ENCODE peak calls at places on chromosomes 13 and 19, in six cellular contexts. One of them, this sample, is unnamed.

GRCh38 chr13:50320297-50320862 is 305.1 kb downstream of the KCNRG start:
- DNase-seq in SK-N-SH: no peak
- DNase-seq in PC-3: peak
- DNase-seq in OCI-LY7: no peak
- DNase-seq in HCT116: peak
- DNase-seq in neural progenitor cell: no peak
- DNase-seq in this sample: peak

GRCh38 chr19:35717665-35718344 is at the start of gene KMT2B:
- DNase-seq in SK-N-SH: peak
- DNase-seq in neural progenitor cell: peak
- DNase-seq in HCT116: no peak
- DNase-seq in OCI-LY7: no peak
- DNase-seq in PC-3: peak
- DNase-seq in this sample: peak

GRCh38 chr19:37413243-37414084 is 42.6 kb downstream of the ZNF527 start:
- DNase-seq in HCT116: no peak
- DNase-seq in SK-N-SH: no peak
- DNase-seq in PC-3: no peak
- DNase-seq in OCI-LY7: no peak
- DNase-seq in neural progenitor cell: no peak
- DNase-seq in this sample: no peak

GRCh38 chr19:46603195-46603637 is 2.1 kb downstream of the CALM3 start:
- DNase-seq in SK-N-SH: peak
- DNase-seq in PC-3: no peak
- DNase-seq in neural progenitor cell: no peak
- DNase-seq in HCT116: no peak
- DNase-seq in OCI-LY7: no peak
- DNase-seq in this sample: peak

GRCh38 chr13:99760456-99760855 is 211.1 kb downstream of the ZIC5 start:
- DNase-seq in neural progenitor cell: no peak
- DNase-seq in HCT116: no peak
- DNase-seq in PC-3: no peak
- DNase-seq in OCI-LY7: no peak
- DNase-seq in SK-N-SH: no peak
- DNase-seq in this sample: no peak

GRCh38 chr19:49971991-49972401 is 11.0 kb upstream of the SIGLEC11 start:
- DNase-seq in PC-3: no peak
- DNase-seq in neural progenitor cell: no peak
- DNase-seq in OCI-LY7: no peak
- DNase-seq in HCT116: no peak
- DNase-seq in SK-N-SH: no peak
- DNase-seq in this sample: no peak

GRCh38 chr19:3029070-3029923 is at the start of gene TLE2:
- DNase-seq in neural progenitor cell: peak
- DNase-seq in SK-N-SH: peak
- DNase-seq in OCI-LY7: no peak
- DNase-seq in HCT116: no peak
- DNase-seq in PC-3: no peak
- DNase-seq in this sample: peak

GRCh38 chr19:5958074-5958850 is 19.7 kb downstream of the RANBP3 start:
- DNase-seq in neural progenitor cell: no peak
- DNase-seq in OCI-LY7: no peak
- DNase-seq in HCT116: no peak
- DNase-seq in SK-N-SH: peak
- DNase-seq in PC-3: no peak
- DNase-seq in this sample: no peak

GRCh38 chr13:33107403-33107760 is 91.2 kb downstream of the KL start:
- DNase-seq in OCI-LY7: no peak
- DNase-seq in PC-3: no peak
- DNase-seq in HCT116: no peak
- DNase-seq in neural progenitor cell: no peak
- DNase-seq in SK-N-SH: no peak
- DNase-seq in this sample: no peak

GRCh38 chr19:2271516-2272103 is 10.4 kb downstream of the PEAK3 start:
- DNase-seq in SK-N-SH: no peak
- DNase-seq in neural progenitor cell: peak
- DNase-seq in PC-3: peak
- DNase-seq in HCT116: no peak
- DNase-seq in OCI-LY7: no peak
- DNase-seq in this sample: peak

GRCh38 chr19:14118165-14119051 is 846 bp upstream of the PRKACA start:
- DNase-seq in neural progenitor cell: peak
- DNase-seq in PC-3: no peak
- DNase-seq in SK-N-SH: peak
- DNase-seq in OCI-LY7: no peak
- DNase-seq in HCT116: no peak
- DNase-seq in this sample: peak

GRCh38 chr13:40228486-40228885 is 438.0 kb downstream of the FOXO1 start:
- DNase-seq in SK-N-SH: no peak
- DNase-seq in PC-3: no peak
- DNase-seq in OCI-LY7: no peak
- DNase-seq in HCT116: no peak
- DNase-seq in neural progenitor cell: no peak
- DNase-seq in this sample: no peak

GRCh38 chr13:101611491-101612475 is 159.3 kb downstream of the ITGBL1 start:
- DNase-seq in OCI-LY7: no peak
- DNase-seq in PC-3: no peak
- DNase-seq in HCT116: no peak
- DNase-seq in neural progenitor cell: no peak
- DNase-seq in SK-N-SH: no peak
- DNase-seq in this sample: no peak

GRCh38 chr19:16449330-16449961 is 22.3 kb downstream of the EPS15L1 start:
- DNase-seq in neural progenitor cell: no peak
- DNase-seq in HCT116: no peak
- DNase-seq in OCI-LY7: peak
- DNase-seq in PC-3: peak
- DNase-seq in SK-N-SH: no peak
- DNase-seq in this sample: no peak

GRCh38 chr13:49419292-49419691 is 24.6 kb downstream of the CAB39L start:
- DNase-seq in PC-3: no peak
- DNase-seq in neural progenitor cell: no peak
- DNase-seq in OCI-LY7: no peak
- DNase-seq in HCT116: no peak
- DNase-seq in SK-N-SH: no peak
- DNase-seq in this sample: no peak

GRCh38 chr19:277131-277530 is 14.1 kb downstream of the PLPP2 start:
- DNase-seq in SK-N-SH: peak
- DNase-seq in PC-3: no peak
- DNase-seq in neural progenitor cell: no peak
- DNase-seq in HCT116: no peak
- DNase-seq in OCI-LY7: no peak
- DNase-seq in this sample: no peak

GRCh38 chr19:23855676-23856075 is 59.0 kb upstream of the ZNF726 start:
- DNase-seq in HCT116: no peak
- DNase-seq in OCI-LY7: peak
- DNase-seq in SK-N-SH: no peak
- DNase-seq in PC-3: no peak
- DNase-seq in neural progenitor cell: no peak
- DNase-seq in this sample: no peak

GRCh38 chr13:37777676-37778075 is 91.9 kb downstream of the TRPC4 start:
- DNase-seq in neural progenitor cell: no peak
- DNase-seq in OCI-LY7: no peak
- DNase-seq in PC-3: no peak
- DNase-seq in HCT116: no peak
- DNase-seq in SK-N-SH: no peak
- DNase-seq in this sample: no peak

GRCh38 chr19:1621021-1621420 is 15.8 kb upstream of the UQCR11 start:
- DNase-seq in PC-3: no peak
- DNase-seq in HCT116: no peak
- DNase-seq in SK-N-SH: peak
- DNase-seq in OCI-LY7: no peak
- DNase-seq in neural progenitor cell: no peak
- DNase-seq in this sample: no peak

GRCh38 chr19:19540707-19541515 is 2.8 kb downstream of the CILP2 start:
- DNase-seq in PC-3: peak
- DNase-seq in SK-N-SH: peak
- DNase-seq in neural progenitor cell: peak
- DNase-seq in OCI-LY7: peak
- DNase-seq in HCT116: peak
- DNase-seq in this sample: peak

GRCh38 chr13:102680842-102681725 is 13.8 kb downstream of the METTL21C start:
- DNase-seq in SK-N-SH: no peak
- DNase-seq in HCT116: no peak
- DNase-seq in OCI-LY7: peak
- DNase-seq in PC-3: no peak
- DNase-seq in neural progenitor cell: no peak
- DNase-seq in this sample: no peak

GRCh38 chr19:46115396-46116109 is 8.9 kb downstream of the IGFL3 start:
- DNase-seq in SK-N-SH: peak
- DNase-seq in HCT116: peak
- DNase-seq in PC-3: peak
- DNase-seq in OCI-LY7: no peak
- DNase-seq in neural progenitor cell: no peak
- DNase-seq in this sample: peak

GRCh38 chr19:35262101-35262761 is 6.5 kb upstream of the USF2 start:
- DNase-seq in SK-N-SH: no peak
- DNase-seq in HCT116: no peak
- DNase-seq in PC-3: no peak
- DNase-seq in neural progenitor cell: no peak
- DNase-seq in OCI-LY7: no peak
- DNase-seq in this sample: peak

GRCh38 chr13:20870829-20871228 is 31.7 kb downstream of the XPO4 start:
- DNase-seq in PC-3: no peak
- DNase-seq in SK-N-SH: no peak
- DNase-seq in neural progenitor cell: no peak
- DNase-seq in OCI-LY7: no peak
- DNase-seq in HCT116: no peak
- DNase-seq in this sample: no peak

GRCh38 chr13:20877902-20878301 is 24.6 kb downstream of the XPO4 start:
- DNase-seq in OCI-LY7: no peak
- DNase-seq in PC-3: no peak
- DNase-seq in neural progenitor cell: no peak
- DNase-seq in SK-N-SH: no peak
- DNase-seq in HCT116: no peak
- DNase-seq in this sample: no peak

GRCh38 chr13:20869540-20869939 is 33.0 kb downstream of the XPO4 start:
- DNase-seq in HCT116: no peak
- DNase-seq in OCI-LY7: no peak
- DNase-seq in SK-N-SH: peak
- DNase-seq in PC-3: peak
- DNase-seq in neural progenitor cell: no peak
- DNase-seq in this sample: no peak

GRCh38 chr13:20867408-20867807 is 35.1 kb downstream of the XPO4 start:
- DNase-seq in neural progenitor cell: no peak
- DNase-seq in SK-N-SH: no peak
- DNase-seq in HCT116: no peak
- DNase-seq in PC-3: no peak
- DNase-seq in OCI-LY7: no peak
- DNase-seq in this sample: no peak

DNA sequence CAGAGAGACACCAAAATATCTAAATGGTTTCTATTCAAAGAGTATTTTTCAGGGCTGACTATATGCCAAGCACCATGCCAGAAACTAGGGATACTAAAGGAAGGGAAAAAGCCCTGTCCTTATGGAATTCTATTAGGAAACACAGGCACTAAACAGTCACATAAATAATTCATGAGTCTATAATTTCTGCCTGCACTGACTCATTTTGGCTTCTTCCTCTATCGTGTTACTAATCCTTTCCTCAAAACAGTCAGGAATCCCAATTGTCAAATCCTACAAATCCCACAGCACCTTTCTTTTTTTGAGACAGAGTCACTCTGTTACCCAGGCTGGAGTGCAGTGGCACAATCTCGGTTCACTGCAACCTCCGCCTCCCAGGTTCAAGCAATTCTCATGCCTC is 29.2 kb downstream of the XPO4 start:
- DNase-seq in OCI-LY7: no peak
- DNase-seq in SK-N-SH: no peak
- DNase-seq in HCT116: no peak
- DNase-seq in neural progenitor cell: peak
- DNase-seq in PC-3: peak
- DNase-seq in this sample: no peak
- TF ChIP-seq EZH2phosphoT487 in OCI-LY7: no peak
- TF ChIP-seq EZH2phosphoT487 in SK-N-SH: no peak
- TF ChIP-seq EZH2phosphoT487 in HCT116: no peak
- TF ChIP-seq EZH2phosphoT487 in neural progenitor cell: no peak
- TF ChIP-seq EZH2phosphoT487 in PC-3: no peak
- TF ChIP-seq EZH2phosphoT487 in this sample: no peak

GRCh38 chr13:110483386-110483785 is 78.1 kb downstream of the RAB20 start:
- DNase-seq in SK-N-SH: no peak
- DNase-seq in HCT116: no peak
- DNase-seq in OCI-LY7: no peak
- DNase-seq in neural progenitor cell: no peak
- DNase-seq in PC-3: no peak
- DNase-seq in this sample: no peak
- TF ChIP-seq EZH2phosphoT487 in SK-N-SH: no peak
- TF ChIP-seq EZH2phosphoT487 in HCT116: no peak
- TF ChIP-seq EZH2phosphoT487 in OCI-LY7: no peak
- TF ChIP-seq EZH2phosphoT487 in neural progenitor cell: no peak
- TF ChIP-seq EZH2phosphoT487 in PC-3: no peak
- TF ChIP-seq EZH2phosphoT487 in this sample: no peak

GRCh38 chr13:74115138-74115537 is 19.1 kb downstream of the KLF12 start:
- DNase-seq in SK-N-SH: no peak
- DNase-seq in neural progenitor cell: no peak
- DNase-seq in PC-3: peak
- DNase-seq in OCI-LY7: no peak
- DNase-seq in HCT116: no peak
- DNase-seq in this sample: no peak
- TF ChIP-seq EZH2phosphoT487 in SK-N-SH: no peak
- TF ChIP-seq EZH2phosphoT487 in neural progenitor cell: no peak
- TF ChIP-seq EZH2phosphoT487 in PC-3: no peak
- TF ChIP-seq EZH2phosphoT487 in OCI-LY7: no peak
- TF ChIP-seq EZH2phosphoT487 in HCT116: no peak
- TF ChIP-seq EZH2phosphoT487 in this sample: no peak

GRCh38 chr19:10691178-10691881 is 9.9 kb upstream of the QTRT1 start:
- DNase-seq in PC-3: no peak
- DNase-seq in HCT116: no peak
- DNase-seq in neural progenitor cell: no peak
- DNase-seq in SK-N-SH: no peak
- DNase-seq in OCI-LY7: no peak
- DNase-seq in this sample: no peak

GRCh38 chr19:10691883-10692282 is 9.4 kb upstream of the QTRT1 start:
- DNase-seq in OCI-LY7: no peak
- DNase-seq in PC-3: no peak
- DNase-seq in HCT116: no peak
- DNase-seq in SK-N-SH: no peak
- DNase-seq in neural progenitor cell: no peak
- DNase-seq in this sample: no peak

GRCh38 chr19:10688545-10689280 is 12.5 kb upstream of the QTRT1 start:
- DNase-seq in neural progenitor cell: no peak
- DNase-seq in SK-N-SH: no peak
- DNase-seq in PC-3: no peak
- DNase-seq in HCT116: no peak
- DNase-seq in OCI-LY7: no peak
- DNase-seq in this sample: no peak

GRCh38 chr19:10692673-10693264 is 8.5 kb upstream of the QTRT1 start:
- DNase-seq in neural progenitor cell: no peak
- DNase-seq in PC-3: no peak
- DNase-seq in OCI-LY7: no peak
- DNase-seq in HCT116: no peak
- DNase-seq in SK-N-SH: no peak
- DNase-seq in this sample: no peak

DNA sequence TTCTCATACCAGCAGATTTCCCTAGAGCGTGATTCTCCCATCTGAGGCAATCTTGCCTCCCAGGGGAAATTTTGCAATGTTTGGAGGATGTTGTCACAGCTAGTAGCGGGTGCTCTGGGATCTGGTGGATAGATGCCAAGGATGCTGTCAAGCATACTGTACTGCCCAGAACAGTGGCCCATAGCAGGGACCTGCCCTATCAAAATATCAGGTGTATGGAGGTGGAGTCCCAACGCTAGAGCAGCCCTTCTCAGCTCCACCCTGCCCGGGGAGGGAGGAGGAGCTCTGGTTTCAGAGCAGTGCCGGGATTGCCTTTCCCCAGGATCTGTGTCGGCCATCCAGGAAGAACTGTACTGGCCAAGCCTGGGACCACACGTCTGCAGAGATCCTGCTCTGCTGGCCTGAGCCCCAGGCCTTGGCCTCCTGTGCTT is 10.9 kb upstream of the QTRT1 start:
- DNase-seq in SK-N-SH: no peak
- DNase-seq in OCI-LY7: no peak
- DNase-seq in HCT116: no peak
- DNase-seq in PC-3: no peak
- DNase-seq in neural progenitor cell: no peak
- DNase-seq in this sample: no peak
- TF ChIP-seq EZH2phosphoT487 in SK-N-SH: no peak
- TF ChIP-seq EZH2phosphoT487 in OCI-LY7: no peak
- TF ChIP-seq EZH2phosphoT487 in HCT116: no peak
- TF ChIP-seq EZH2phosphoT487 in PC-3: no peak
- TF ChIP-seq EZH2phosphoT487 in neural progenitor cell: no peak
- TF ChIP-seq EZH2phosphoT487 in this sample: no peak

This sample was measured in hepatocyte.